ENCODE peak calls at places on chromosomes 1 and 21, in nine cellular contexts. P is CD8-positive, alpha-beta T cell; X is AG09309; M is pancreas; R is heart right ventricle; F is cardiac fibroblast; B is uterus; Z is cardiac muscle cell; J is IMR-90. E is an unnamed sample.

GRCh38 chr21:17585875-17586450 is 26.7 kb downstream of the BTG3 start:
- DNase-seq in X (peak; percentile 13), P (no peak), Z (peak; percentile 74), B (no peak), M (no peak), J (peak; percentile 62), F (peak; percentile 73), R (no peak), E (no peak)

GRCh38 chr1:163650624-163651023 is 328.9 kb downstream of the NUF2 start:
- DNase-seq in R (no peak), X (no peak), M (no peak), F (no peak), Z (no peak), B (no peak), J (no peak), P (no peak), E (no peak)

GRCh38 chr1:178353524-178353923 is 143.2 kb downstream of the CLEC20A start:
- DNase-seq in Z (no peak), M (no peak), F (no peak), P (no peak), J (no peak), X (no peak), B (no peak), R (no peak), E (no peak)

GRCh38 chr1:173052681-173053196 is 2.0 kb upstream of the TNFSF18 start:
- DNase-seq in X (no peak), J (no peak), Z (peak; percentile 12), R (no peak), F (no peak), B (no peak), M (no peak), P (no peak), E (no peak)

GRCh38 chr1:223652436-223652901 is 13.0 kb downstream of the CAPN8 start:
- DNase-seq in F (no peak), M (no peak), R (no peak), Z (no peak), J (no peak), X (peak; percentile 3), P (no peak), B (no peak), E (no peak)

GRCh38 chr1:119387858-119388257 is 19.3 kb downstream of the HAO2 start:
- DNase-seq in Z (no peak), P (no peak), M (no peak), X (no peak), J (no peak), R (no peak), F (no peak), B (no peak), E (no peak)

GRCh38 chr1:76957961-76958360 is 90.7 kb downstream of the ST6GALNAC5 start:
- DNase-seq in J (no peak), P (no peak), X (no peak), B (no peak), M (no peak), Z (no peak), F (no peak), R (no peak), E (no peak)

GRCh38 chr1:182397653-182398388 is 2.6 kb downstream of the TEDDM1 start:
- DNase-seq in B (no peak), Z (no peak), F (peak; percentile 18), M (no peak), P (no peak), J (peak; percentile 33), R (no peak), X (no peak), E (no peak)

GRCh38 chr21:20004353-20004752 is 993.9 kb upstream of the NCAM2 start:
- DNase-seq in R (no peak), F (no peak), J (no peak), M (no peak), B (no peak), X (no peak), Z (no peak), P (no peak), E (no peak)

GRCh38 chr1:149848340-149848771 is 51.0 kb upstream of the BOLA1 start:
- DNase-seq in B (no peak), Z (no peak), R (no peak), P (no peak), F (no peak), M (no peak), J (no peak), X (no peak), E (no peak)

GRCh38 chr1:90236493-90236892 is 241.6 kb downstream of the ZNF326 start:
- DNase-seq in Z (no peak), P (no peak), M (no peak), J (no peak), B (no peak), F (no peak), X (no peak), R (no peak), E (no peak)

GRCh38 chr1:207824691-207825090 is 72.8 kb downstream of the CD46 start:
- DNase-seq in B (peak; percentile 49), P (no peak), R (no peak), M (no peak), Z (peak; percentile 68), X (no peak), F (peak; percentile 88), J (no peak), E (no peak)

GRCh38 chr1:55623339-55623738 is 408.2 kb upstream of the USP24 start:
- DNase-seq in B (peak; percentile 70), P (no peak), F (peak; percentile 85), Z (peak; percentile 95), R (peak; percentile 49), X (no peak), M (peak; percentile 36), J (peak; percentile 95), E (no peak)

GRCh38 chr1:46526689-46527291 is 24.7 kb downstream of the KNCN start:
- DNase-seq in B (no peak), R (no peak), Z (no peak), X (no peak), F (no peak), J (no peak), M (peak; percentile 52), P (no peak), E (no peak)

GRCh38 chr1:212669102-212669501 is 30.5 kb downstream of the BATF3 start:
- DNase-seq in R (no peak), P (no peak), B (no peak), F (peak; percentile 44), Z (peak; percentile 33), M (no peak), J (peak; percentile 20), X (no peak), E (no peak)

GRCh38 chr1:201614262-201615015 is 75.5 kb downstream of the NAV1 start:
- DNase-seq in F (peak; percentile 23), Z (peak; percentile 59), J (peak; percentile 33), R (peak; percentile 49), P (no peak), X (no peak), B (no peak), M (no peak), E (no peak)

GRCh38 chr1:184039126-184039525 is 1.6 kb upstream of the COLGALT2 start:
- DNase-seq in X (no peak), R (no peak), B (no peak), P (no peak), Z (no peak), J (no peak), F (no peak), M (no peak), E (no peak)

GRCh38 chr1:173195596-173196088 is 11.5 kb downstream of the TNFSF4 start:
- DNase-seq in P (no peak), M (no peak), X (no peak), Z (no peak), F (no peak), J (no peak), B (no peak), R (no peak), E (peak; percentile 24)

GRCh38 chr21:38346286-38346685 is 89.5 kb downstream of the KCNJ15 start:
- DNase-seq in F (no peak), R (no peak), P (no peak), X (no peak), M (no peak), J (no peak), Z (no peak), B (no peak), E (no peak)

GRCh38 chr1:16010837-16011236 is 6.8 kb downstream of the SRARP start:
- DNase-seq in F (no peak), R (no peak), B (no peak), M (peak; percentile 7), P (no peak), Z (no peak), X (no peak), J (no peak), E (no peak)

GRCh38 chr1:31977361-31978131 is 36.1 kb upstream of the KHDRBS1 start:
- DNase-seq in X (peak; percentile 77), B (no peak), F (peak; percentile 85), M (no peak), P (no peak), Z (peak; percentile 79), R (no peak), J (peak; percentile 47), E (no peak)
- H3K4me3 ChIP-seq in X (no peak overlapping the region), B (no peak overlapping the region), F (no peak overlapping the region), M (no peak overlapping the region), P (no peak overlapping the region), Z (no peak overlapping the region), R (no peak overlapping the region), J (no peak overlapping the region), E (no peak overlapping the region)

GRCh38 chr1:19311931-19312781 is at the start of the genes AKR7A2 and SLC66A1:
- DNase-seq in M (peak; percentile 98), B (peak; percentile 93), F (peak; percentile 90), X (peak; percentile 48), J (peak; percentile 89), P (peak; percentile 86), R (peak; percentile 95), Z (peak; percentile 96), E (peak; percentile 57)
- TF ChIP-seq CTCF in M (no peak), B (peak; percentile 37), F (no peak), X (no peak), J (no peak), P (no peak), R (no peak), Z (no peak), E (no peak)

GRCh38 chr1:85656256-85656655 is 52.0 kb downstream of the ZNHIT6 start:
- DNase-seq in R (no peak), J (peak; percentile 75), Z (peak; percentile 13), P (no peak), X (no peak), M (no peak), F (peak; percentile 37), B (no peak), E (no peak)
- H3K4me3 ChIP-seq in R (no peak overlapping the region), J (no peak overlapping the region), Z (no peak overlapping the region), P (no peak overlapping the region), X (no peak overlapping the region), M (no peak overlapping the region), F (no peak overlapping the region), B (no peak overlapping the region), E (no peak overlapping the region)

DNA sequence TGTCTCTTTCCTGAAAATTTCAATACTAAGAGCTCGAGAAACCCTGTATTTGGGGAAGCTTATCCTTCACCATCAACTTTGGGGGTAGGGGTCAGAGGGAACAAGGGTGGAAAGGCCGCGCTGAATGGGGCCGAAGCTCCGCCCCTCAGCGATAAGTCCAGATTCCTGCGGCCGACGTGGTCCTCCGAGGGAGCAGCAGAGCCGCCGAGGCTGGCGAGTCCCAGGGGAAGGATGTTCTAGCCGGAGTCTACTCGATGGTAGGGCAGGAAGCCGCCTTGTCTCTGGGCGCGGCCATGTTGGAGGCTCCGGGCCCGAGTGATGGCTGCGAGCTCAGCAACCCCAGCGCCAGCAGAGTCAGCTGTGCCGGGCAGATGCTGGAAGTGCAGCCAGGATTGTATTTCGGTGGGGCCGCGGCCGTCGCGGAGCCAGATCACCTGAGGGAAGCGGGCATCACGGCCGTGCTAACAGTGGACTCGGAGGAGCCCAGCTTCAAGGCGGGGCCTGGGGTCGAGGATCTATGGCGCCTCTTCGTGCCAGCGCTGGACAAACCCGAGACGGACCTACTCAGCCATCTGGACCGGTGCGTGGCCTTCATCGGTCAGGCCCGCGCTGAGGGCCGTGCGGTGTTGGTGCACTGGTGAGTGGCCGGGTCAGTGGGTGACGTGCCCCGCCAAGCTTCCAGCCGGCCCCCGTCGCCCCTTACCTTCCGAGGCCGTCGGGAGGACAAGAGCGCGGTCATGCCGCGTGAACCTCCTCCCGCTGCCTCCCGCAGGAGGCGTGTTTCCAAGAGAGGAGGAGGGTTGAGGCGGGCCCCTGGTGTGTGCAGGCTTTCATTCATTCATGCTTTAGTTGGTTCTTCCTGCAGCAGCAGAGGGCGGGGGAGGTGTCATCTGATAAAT is at the start of gene DUSP12:
- DNase-seq in P (peak; percentile 78), R (peak; percentile 92), X (peak; percentile 82), F (peak; percentile 98), Z (peak; percentile 98), B (peak; percentile 93), J (peak; percentile 96), M (peak; percentile 97), E (peak; percentile 91)
- TF ChIP-seq CTCF in P (no peak), R (no peak), X (peak; percentile 11), F (no peak), Z (no peak), B (peak; percentile 25), J (peak; percentile 32), M (no peak), E (no peak)